ENCODE peak calls at places on chromosomes 11 and 22, in six cellular contexts. I is right atrium auricular region, O is RKO, H is fibroblast of mammary gland, Y is T-cell, U is NAMALWA. K is an unnamed sample.

GRCh38 chr11:46491661-46492331 is 100.2 kb upstream of the CHRM4 start:
- DNase-seq in I (no peak), O (no peak), H (no peak), Y (no peak), U (no peak), K (no peak)

GRCh38 chr11:59560290-59560701 is 49.0 kb downstream of the OR4D9 start:
- DNase-seq in I (no peak), O (peak; percentile 78), H (peak; percentile 76), Y (peak; percentile 48), U (peak; percentile 92), K (no peak)

GRCh38 chr22:47171441-47172221 is 409.2 kb downstream of the TBC1D22A start:
- DNase-seq in I (no peak), O (no peak), H (no peak), Y (no peak), U (no peak), K (no peak)

GRCh38 chr22:24601217-24602104 is 1.5 kb upstream of the GGT1 start:
- DNase-seq in I (no peak), O (no peak), H (no peak), Y (no peak), U (no peak), K (no peak)

GRCh38 chr11:73317373-73317772 is 9.3 kb downstream of the ARHGEF17 start:
- DNase-seq in I (no peak), O (no peak), H (no peak), Y (no peak), U (no peak), K (no peak)

GRCh38 chr11:32464078-32464477 is 28.7 kb upstream of the WT1 start:
- DNase-seq in I (no peak), O (no peak), H (no peak), Y (no peak), U (peak; percentile 9), K (no peak)

GRCh38 chr22:49590381-49590780 is 237.3 kb downstream of the BRD1 start:
- DNase-seq in I (no peak), O (no peak), H (no peak), Y (no peak), U (no peak), K (no peak)

GRCh38 chr11:128552783-128553661 is 34.3 kb downstream of the ETS1 start:
- DNase-seq in I (no peak), O (no peak), H (peak; percentile 83), Y (no peak), U (peak; percentile 99), K (no peak)